ENCODE peak calls at places on chromosomes 13 and 19, in eight cellular contexts. U is lung, L is body of pancreas, R is cardiac muscle cell, V is Peyer's patch, E is hepatocyte, N is IMR-90, W is BE2C. K is an unnamed sample.

GRCh38 chr13:41008349-41008980 is 10.7 kb downstream of the ELF1 start:
- DNase-seq in U (no peak), L (no peak), R (no peak), V (no peak), E (peak; percentile 18), N (peak; percentile 90), W (no peak), K (no peak)

GRCh38 chr19:51726049-51726448 is 2.3 kb upstream of the HAS1 start:
- DNase-seq in U (no peak), L (no peak), R (no peak), V (no peak), E (peak; percentile 73), N (peak; percentile 41), W (peak; percentile 37), K (no peak)

GRCh38 chr19:6233051-6233826 is 46.5 kb downstream of the MLLT1 start:
- DNase-seq in U (peak; percentile 58), L (peak; percentile 58), R (no peak), V (peak; percentile 50), E (no peak), N (peak; percentile 43), W (peak; percentile 5), K (no peak)

GRCh38 chr13:45242070-45242469 is 41.2 kb upstream of the KCTD4 start:
- DNase-seq in U (no peak), L (peak; percentile 20), R (peak; percentile 23), V (no peak), E (no peak), N (peak; percentile 53), W (peak; percentile 14), K (no peak)

GRCh38 chr13:65240773-65241172 is 1989.4 kb downstream of the PCDH9 start:
- DNase-seq in U (no peak), L (no peak), R (no peak), V (no peak), E (no peak), N (no peak), W (no peak), K (no peak)

GRCh38 chr13:24693862-24694471 is 13.8 kb downstream of the ATP12A start:
- DNase-seq in U (peak; percentile 53), L (peak; percentile 32), R (peak; percentile 86), V (no peak), E (peak; percentile 79), N (peak; percentile 55), W (peak; percentile 58), K (no peak)

GRCh38 chr13:20482818-20483217 is 42.8 kb downstream of the CRYL1 start:
- DNase-seq in U (no peak), L (no peak), R (no peak), V (no peak), E (no peak), N (no peak), W (no peak), K (no peak)

GRCh38 chr13:77422724-77423123 is 95.8 kb upstream of the MYCBP2 start:
- DNase-seq in U (no peak), L (no peak), R (no peak), V (no peak), E (no peak), N (no peak), W (no peak), K (no peak)

GRCh38 chr19:41697198-41697855 is 9.3 kb upstream of the CEACAM7 start:
- DNase-seq in U (no peak), L (no peak), R (no peak), V (no peak), E (no peak), N (no peak), W (no peak), K (no peak)

GRCh38 chr13:99278199-99278598 is 20.0 kb upstream of the GPR18 start:
- DNase-seq in U (no peak), L (no peak), R (no peak), V (no peak), E (no peak), N (no peak), W (no peak), K (no peak)

GRCh38 chr13:77779461-77780272 is 82.2 kb downstream of the SLAIN1 start:
- DNase-seq in U (peak; percentile 56), L (peak; percentile 26), R (peak; percentile 73), V (no peak), E (peak; percentile 77), N (peak; percentile 74), W (peak; percentile 24), K (no peak)

GRCh38 chr19:58034476-58034790 is 608 bp downstream of the ZSCAN1 start:
- DNase-seq in U (no peak), L (no peak), R (no peak), V (no peak), E (peak; percentile 39), N (no peak), W (no peak), K (no peak)

GRCh38 chr19:47399198-47399597 is 20.1 kb downstream of the MEIS3 start:
- DNase-seq in U (no peak), L (no peak), R (no peak), V (no peak), E (no peak), N (no peak), W (no peak), K (no peak)

GRCh38 chr13:57644106-57644505 is 12.6 kb downstream of the PCDH17 start:
- DNase-seq in U (no peak), L (no peak), R (no peak), V (no peak), E (no peak), N (no peak), W (no peak), K (no peak)

GRCh38 chr19:45164577-45165335 is 4.0 kb upstream of the NKPD1 start:
- DNase-seq in U (peak; percentile 76), L (peak; percentile 34), R (peak; percentile 48), V (peak; percentile 70), E (peak; percentile 88), N (peak; percentile 46), W (peak; percentile 59), K (no peak)

GRCh38 chr13:94612050-94612449 is 10.4 kb downstream of the GPR180 start:
- DNase-seq in U (no peak), L (no peak), R (no peak), V (no peak), E (no peak), N (no peak), W (no peak), K (no peak)

GRCh38 chr13:41356788-41357187 is 45.7 kb downstream of the NAA16 start:
- DNase-seq in U (no peak), L (no peak), R (no peak), V (no peak), E (no peak), N (no peak), W (no peak), K (no peak)

GRCh38 chr19:43782311-43782660 is 1.5 kb upstream of the KCNN4 start:
- DNase-seq in U (no peak), L (no peak), R (no peak), V (no peak), E (no peak), N (no peak), W (no peak), K (no peak)

GRCh38 chr13:96994030-96994848 is at the start of gene OXGR1:
- DNase-seq in U (no peak), L (no peak), R (peak; percentile 11), V (peak; percentile 53), E (no peak), N (no peak), W (peak; percentile 23), K (no peak)

GRCh38 chr19:2235396-2236284 is 489 bp downstream of the PLEKHJ1 start:
- DNase-seq in U (peak; percentile 62), L (peak; percentile 73), R (peak; percentile 58), V (peak; percentile 92), E (peak; percentile 80), N (no peak), W (no peak), K (no peak)
- H3K4me1 ChIP-seq in U (peaks cover 14% of the 10 kb centered on the region), L (peaks cover 62% of the 10 kb centered on the region), R (peaks cover 29% of the 10 kb centered on the region), V (peaks cover 12% of the 10 kb centered on the region), E (peaks cover 41% of the 10 kb centered on the region), N (peaks cover 17% of the 10 kb centered on the region), W (peaks cover 6% of the 10 kb centered on the region), K (peaks cover 60% of the 10 kb centered on the region)

GRCh38 chr13:46575843-46576242 is 22.9 kb downstream of the LRCH1 start:
- DNase-seq in U (no peak), L (no peak), R (peak; percentile 54), V (no peak), E (no peak), N (peak; percentile 89), W (no peak), K (no peak)
- H3K4me3 ChIP-seq in U (no peak overlapping the region), L (no peak overlapping the region), R (no peak overlapping the region), V (no peak overlapping the region), E (no peak overlapping the region), N (no peak overlapping the region), W (no peak overlapping the region), K (no peak overlapping the region)

GRCh38 chr13:33272531-33273124 is 12.9 kb downstream of the STARD13 start:
- DNase-seq in U (no peak), L (peak; percentile 41), R (no peak), V (no peak), E (peak; percentile 38), N (no peak), W (no peak), K (no peak)

GRCh38 chr13:33271759-33272158 is 13.8 kb downstream of the STARD13 start:
- DNase-seq in U (no peak), L (no peak), R (no peak), V (no peak), E (no peak), N (peak; percentile 50), W (no peak), K (no peak)

GRCh38 chr13:33275916-33276315 is 9.6 kb downstream of the STARD13 start:
- DNase-seq in U (no peak), L (no peak), R (no peak), V (no peak), E (no peak), N (peak; percentile 76), W (no peak), K (no peak)

GRCh38 chr13:33276581-33276980 is 9.0 kb downstream of the STARD13 start:
- DNase-seq in U (no peak), L (no peak), R (no peak), V (no peak), E (no peak), N (no peak), W (no peak), K (no peak)

DNA sequence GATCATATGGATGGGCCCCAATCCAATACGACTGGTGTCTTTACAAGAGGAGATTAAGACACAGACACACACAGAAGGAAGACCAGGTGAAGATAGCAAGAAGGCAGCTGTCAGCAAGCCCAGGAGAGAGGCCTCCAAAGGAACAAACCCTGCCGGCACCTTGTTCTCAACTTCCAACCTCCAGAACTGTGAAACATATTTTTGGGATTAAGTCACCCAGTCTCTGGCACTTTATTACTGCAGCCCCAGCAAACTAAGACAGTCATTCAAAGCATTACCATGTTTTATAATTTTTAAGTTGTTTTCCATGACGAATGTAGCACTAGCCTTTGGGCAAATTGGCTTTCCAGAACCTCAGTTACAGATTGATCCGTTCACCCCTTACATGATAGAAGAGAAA is 11.3 kb downstream of the STARD13 start:
- DNase-seq in U (no peak), L (no peak), R (no peak), V (no peak), E (no peak), N (no peak), W (no peak), K (no peak)
- H3K4me1 ChIP-seq in U (peaks cover 11% of the 10 kb centered on the region), L (peaks cover 87% of the 10 kb centered on the region), R (peaks cover 7% of the 10 kb centered on the region), V (peaks cover 4% of the 10 kb centered on the region), E (peaks cover 46% of the 10 kb centered on the region), N (peaks cover 28% of the 10 kb centered on the region), W (no peaks in the 10 kb centered on the region), K (peaks cover 53% of the 10 kb centered on the region)

DNA sequence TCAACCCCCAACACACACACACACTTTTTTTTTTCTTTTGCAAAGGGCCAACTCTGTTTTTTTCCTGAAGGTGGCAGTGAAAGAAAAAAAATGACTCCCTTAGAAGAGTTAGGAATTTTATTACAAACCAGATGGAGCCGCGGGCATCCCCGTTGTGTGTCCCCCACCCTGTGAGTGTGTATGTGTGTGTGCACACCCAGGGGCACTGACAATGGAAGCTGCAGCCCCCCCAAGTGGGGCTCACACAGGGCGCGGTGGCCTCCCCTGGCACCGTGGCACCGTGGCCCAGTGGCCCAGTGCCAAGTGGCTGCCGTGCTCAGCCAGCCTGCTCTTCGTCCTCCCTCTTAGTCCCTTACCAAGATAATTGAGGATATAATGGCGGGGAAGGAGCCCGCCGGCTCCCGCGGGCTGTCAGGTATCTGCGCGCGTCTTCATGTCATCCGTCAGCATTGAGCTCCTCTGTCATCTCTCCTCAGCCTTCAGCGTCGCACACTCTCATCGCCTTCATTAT is 314.1 kb downstream of the ZNF536 start:
- DNase-seq in U (no peak), L (no peak), R (no peak), V (no peak), E (peak; percentile 31), N (no peak), W (peak; percentile 27), K (no peak)
- H3K4me3 ChIP-seq in U (no peak overlapping the region), L (no peak overlapping the region), R (no peak overlapping the region), V (no peak overlapping the region), E (no peak overlapping the region), N (no peak overlapping the region), W (peak overlapping the region; percentile 59), K (no peak overlapping the region)